ENCODE peak calls at places on chromosomes 1 and 21, in ten cellular contexts. One of them, this sample, is unnamed.

GRCh38 chr1:54377040-54377691 is 29.0 kb downstream of the SSBP3 start:
- DNase-seq in tibial nerve: no peak
- DNase-seq in A549: no peak
- DNase-seq in stomach: peak
- DNase-seq in body of pancreas: peak
- DNase-seq in breast epithelium: no peak
- DNase-seq in vagina: no peak
- DNase-seq in sigmoid colon: no peak
- DNase-seq in ovary: peak
- DNase-seq in NB4: no peak
- DNase-seq in this sample: peak

GRCh38 chr1:114043046-114043445 is 63.8 kb downstream of the OLFML3 start:
- DNase-seq in tibial nerve: no peak
- DNase-seq in A549: no peak
- DNase-seq in stomach: no peak
- DNase-seq in body of pancreas: no peak
- DNase-seq in breast epithelium: no peak
- DNase-seq in vagina: no peak
- DNase-seq in sigmoid colon: no peak
- DNase-seq in ovary: no peak
- DNase-seq in NB4: no peak
- DNase-seq in this sample: no peak

GRCh38 chr21:39048574-39048973 is 134.7 kb downstream of the PSMG1 start:
- DNase-seq in tibial nerve: no peak
- DNase-seq in A549: no peak
- DNase-seq in stomach: no peak
- DNase-seq in body of pancreas: no peak
- DNase-seq in breast epithelium: no peak
- DNase-seq in vagina: peak
- DNase-seq in sigmoid colon: peak
- DNase-seq in ovary: no peak
- DNase-seq in NB4: peak
- DNase-seq in this sample: no peak

GRCh38 chr1:94658221-94658620 is 116.7 kb upstream of the F3 start:
- DNase-seq in tibial nerve: no peak
- DNase-seq in A549: peak
- DNase-seq in stomach: no peak
- DNase-seq in body of pancreas: peak
- DNase-seq in breast epithelium: no peak
- DNase-seq in vagina: no peak
- DNase-seq in sigmoid colon: no peak
- DNase-seq in ovary: no peak
- DNase-seq in NB4: no peak
- DNase-seq in this sample: no peak

GRCh38 chr1:163668472-163668871 is 346.7 kb downstream of the NUF2 start:
- DNase-seq in tibial nerve: no peak
- DNase-seq in A549: no peak
- DNase-seq in stomach: no peak
- DNase-seq in body of pancreas: no peak
- DNase-seq in breast epithelium: no peak
- DNase-seq in vagina: no peak
- DNase-seq in sigmoid colon: no peak
- DNase-seq in ovary: no peak
- DNase-seq in NB4: no peak
- DNase-seq in this sample: no peak

GRCh38 chr1:222829868-222830267 is 15.0 kb downstream of the DISP1 start:
- DNase-seq in tibial nerve: no peak
- DNase-seq in A549: no peak
- DNase-seq in stomach: no peak
- DNase-seq in body of pancreas: no peak
- DNase-seq in breast epithelium: no peak
- DNase-seq in vagina: no peak
- DNase-seq in sigmoid colon: no peak
- DNase-seq in ovary: no peak
- DNase-seq in NB4: no peak
- DNase-seq in this sample: no peak

GRCh38 chr1:119674835-119675289 is 26.8 kb upstream of the ZNF697 start:
- DNase-seq in tibial nerve: peak
- DNase-seq in A549: no peak
- DNase-seq in stomach: peak
- DNase-seq in body of pancreas: peak
- DNase-seq in breast epithelium: no peak
- DNase-seq in vagina: no peak
- DNase-seq in sigmoid colon: peak
- DNase-seq in ovary: no peak
- DNase-seq in NB4: peak
- DNase-seq in this sample: peak

GRCh38 chr21:43986544-43987451 is 25.3 kb upstream of the TRAPPC10 start:
- DNase-seq in tibial nerve: no peak
- DNase-seq in A549: no peak
- DNase-seq in stomach: no peak
- DNase-seq in body of pancreas: no peak
- DNase-seq in breast epithelium: no peak
- DNase-seq in vagina: no peak
- DNase-seq in sigmoid colon: no peak
- DNase-seq in ovary: no peak
- DNase-seq in NB4: no peak
- DNase-seq in this sample: no peak

GRCh38 chr1:8985915-8986813 is 40.1 kb downstream of the SLC2A7 start:
- DNase-seq in tibial nerve: peak
- DNase-seq in A549: peak
- DNase-seq in stomach: peak
- DNase-seq in body of pancreas: peak
- DNase-seq in breast epithelium: peak
- DNase-seq in vagina: no peak
- DNase-seq in sigmoid colon: peak
- DNase-seq in ovary: peak
- DNase-seq in NB4: no peak
- DNase-seq in this sample: peak

DNA sequence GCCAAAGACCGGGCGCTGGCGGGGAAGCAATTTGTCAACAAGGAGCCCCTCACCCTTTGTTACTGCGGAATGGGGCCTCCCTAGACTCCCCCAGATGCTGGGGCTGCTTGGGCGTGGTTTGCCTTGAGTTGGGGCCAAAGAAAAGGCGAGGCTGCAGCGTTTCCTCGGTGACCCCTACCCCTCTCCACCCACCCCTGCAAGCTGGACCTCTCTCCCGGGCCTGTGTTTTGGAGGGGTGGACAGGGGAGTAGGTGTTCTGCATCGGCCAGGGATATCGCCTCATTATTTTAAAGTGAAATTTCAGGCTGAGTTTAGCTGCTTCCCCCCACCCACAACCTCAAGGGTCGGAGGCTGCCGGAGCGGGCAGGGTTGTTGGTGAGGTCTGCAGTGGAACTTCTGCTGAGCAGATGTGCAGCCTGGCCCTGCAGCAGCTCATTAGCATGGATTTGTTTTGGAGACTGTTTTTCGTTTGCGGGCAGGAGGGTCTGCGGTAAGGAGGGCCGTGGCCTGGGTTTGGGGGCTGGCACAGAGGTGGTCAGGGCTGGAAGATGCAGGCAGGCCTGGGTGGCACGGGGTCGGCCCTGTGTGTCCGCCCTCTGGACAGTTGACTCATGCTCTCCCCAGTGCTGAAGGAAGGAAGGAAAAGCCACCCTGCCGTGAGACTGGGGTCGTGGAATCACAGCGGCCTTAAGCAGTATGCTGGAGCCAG is 1.6 kb downstream of the NBL1 start:
- DNase-seq in tibial nerve: no peak
- DNase-seq in A549: no peak
- DNase-seq in stomach: no peak
- DNase-seq in body of pancreas: no peak
- DNase-seq in breast epithelium: no peak
- DNase-seq in vagina: no peak
- DNase-seq in sigmoid colon: no peak
- DNase-seq in ovary: peak
- DNase-seq in NB4: no peak
- DNase-seq in this sample: no peak
- H3K4me3 ChIP-seq in tibial nerve: peak
- H3K4me3 ChIP-seq in A549: peak
- H3K4me3 ChIP-seq in stomach: peak
- H3K4me3 ChIP-seq in body of pancreas: no peak
- H3K4me3 ChIP-seq in breast epithelium: peak
- H3K4me3 ChIP-seq in vagina: peak
- H3K4me3 ChIP-seq in sigmoid colon: peak
- H3K4me3 ChIP-seq in ovary: peak
- H3K4me3 ChIP-seq in NB4: no peak
- H3K4me3 ChIP-seq in this sample: no peak

DNA sequence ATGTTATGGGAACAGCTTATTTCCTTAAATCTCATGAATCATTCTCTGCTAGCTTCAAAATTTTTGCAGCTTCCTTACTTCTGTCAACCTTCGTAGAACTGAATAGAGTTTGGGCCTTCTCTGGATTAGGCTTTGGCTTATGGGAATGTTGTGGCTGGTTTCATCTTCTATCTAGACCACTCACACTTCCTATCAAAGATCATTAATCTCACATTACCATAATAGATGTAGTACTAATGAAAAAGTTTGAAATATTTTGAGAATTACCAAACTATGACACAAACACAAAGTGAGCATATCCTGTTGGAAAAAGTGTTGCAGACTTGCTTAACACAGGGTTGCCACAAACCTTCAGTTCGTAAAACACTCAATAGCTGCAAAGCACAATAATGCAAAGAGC is 30.3 kb downstream of the ASPM start:
- DNase-seq in tibial nerve: no peak
- DNase-seq in A549: no peak
- DNase-seq in stomach: no peak
- DNase-seq in body of pancreas: no peak
- DNase-seq in breast epithelium: no peak
- DNase-seq in vagina: no peak
- DNase-seq in sigmoid colon: no peak
- DNase-seq in ovary: no peak
- DNase-seq in NB4: no peak
- DNase-seq in this sample: no peak
- TF ChIP-seq POLR2A in tibial nerve: no peak
- TF ChIP-seq POLR2A in A549: no peak
- TF ChIP-seq POLR2A in stomach: no peak
- TF ChIP-seq POLR2A in body of pancreas: no peak
- TF ChIP-seq POLR2A in breast epithelium: no peak
- TF ChIP-seq POLR2A in vagina: no peak
- TF ChIP-seq POLR2A in sigmoid colon: no peak
- TF ChIP-seq POLR2A in ovary: no peak
- TF ChIP-seq POLR2A in NB4: no peak
- TF ChIP-seq POLR2A in this sample: no peak

GRCh38 chr1:204509186-204509635 is 7.0 kb upstream of the MDM4 start:
- DNase-seq in tibial nerve: no peak
- DNase-seq in A549: no peak
- DNase-seq in stomach: no peak
- DNase-seq in body of pancreas: no peak
- DNase-seq in breast epithelium: no peak
- DNase-seq in vagina: no peak
- DNase-seq in sigmoid colon: no peak
- DNase-seq in ovary: no peak
- DNase-seq in NB4: no peak
- DNase-seq in this sample: no peak

GRCh38 chr1:204516180-204516879 is at the start of gene MDM4:
- DNase-seq in tibial nerve: peak
- DNase-seq in A549: peak
- DNase-seq in stomach: peak
- DNase-seq in body of pancreas: peak
- DNase-seq in breast epithelium: peak
- DNase-seq in vagina: peak
- DNase-seq in sigmoid colon: peak
- DNase-seq in ovary: peak
- DNase-seq in NB4: peak
- DNase-seq in this sample: peak

GRCh38 chr1:204513117-204513716 is 3.0 kb upstream of the MDM4 start:
- DNase-seq in tibial nerve: no peak
- DNase-seq in A549: no peak
- DNase-seq in stomach: no peak
- DNase-seq in body of pancreas: no peak
- DNase-seq in breast epithelium: no peak
- DNase-seq in vagina: no peak
- DNase-seq in sigmoid colon: no peak
- DNase-seq in ovary: no peak
- DNase-seq in NB4: peak
- DNase-seq in this sample: peak

GRCh38 chr1:204511366-204511765 is 4.8 kb upstream of the MDM4 start:
- DNase-seq in tibial nerve: no peak
- DNase-seq in A549: no peak
- DNase-seq in stomach: no peak
- DNase-seq in body of pancreas: no peak
- DNase-seq in breast epithelium: no peak
- DNase-seq in vagina: no peak
- DNase-seq in sigmoid colon: no peak
- DNase-seq in ovary: no peak
- DNase-seq in NB4: no peak
- DNase-seq in this sample: no peak

GRCh38 chr1:204514841-204515240 is 1.4 kb upstream of the MDM4 start:
- DNase-seq in tibial nerve: no peak
- DNase-seq in A549: no peak
- DNase-seq in stomach: no peak
- DNase-seq in body of pancreas: no peak
- DNase-seq in breast epithelium: no peak
- DNase-seq in vagina: no peak
- DNase-seq in sigmoid colon: no peak
- DNase-seq in ovary: no peak
- DNase-seq in NB4: no peak
- DNase-seq in this sample: no peak
- H3K4me3 ChIP-seq in tibial nerve: no peak
- H3K4me3 ChIP-seq in A549: no peak
- H3K4me3 ChIP-seq in stomach: no peak
- H3K4me3 ChIP-seq in body of pancreas: no peak
- H3K4me3 ChIP-seq in breast epithelium: no peak
- H3K4me3 ChIP-seq in vagina: no peak
- H3K4me3 ChIP-seq in sigmoid colon: no peak
- H3K4me3 ChIP-seq in ovary: no peak
- H3K4me3 ChIP-seq in NB4: no peak
- H3K4me3 ChIP-seq in this sample: no peak

DNA sequence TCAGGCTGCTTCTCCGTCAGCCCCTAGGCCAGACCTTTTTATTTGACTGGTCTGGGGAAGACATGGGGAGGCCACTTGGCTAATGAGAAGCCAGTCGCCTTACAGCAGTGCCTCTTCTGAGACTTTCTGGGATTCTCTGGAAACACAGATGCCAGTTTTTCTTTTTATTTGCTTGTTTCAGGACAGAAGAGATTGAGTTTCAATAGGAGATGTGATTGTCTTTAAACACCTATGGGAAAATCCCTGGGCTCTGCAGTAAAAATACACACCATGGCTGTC is 15.4 kb upstream of the BTG2 start:
- DNase-seq in tibial nerve: no peak
- DNase-seq in A549: no peak
- DNase-seq in stomach: no peak
- DNase-seq in body of pancreas: no peak
- DNase-seq in breast epithelium: no peak
- DNase-seq in vagina: no peak
- DNase-seq in sigmoid colon: no peak
- DNase-seq in ovary: no peak
- DNase-seq in NB4: no peak
- DNase-seq in this sample: no peak
- TF ChIP-seq POLR2A in tibial nerve: no peak
- TF ChIP-seq POLR2A in A549: no peak
- TF ChIP-seq POLR2A in stomach: no peak
- TF ChIP-seq POLR2A in body of pancreas: no peak
- TF ChIP-seq POLR2A in breast epithelium: no peak
- TF ChIP-seq POLR2A in vagina: no peak
- TF ChIP-seq POLR2A in sigmoid colon: no peak
- TF ChIP-seq POLR2A in ovary: no peak
- TF ChIP-seq POLR2A in NB4: no peak
- TF ChIP-seq POLR2A in this sample: no peak

GRCh38 chr1:27770293-27770830 is 2.7 kb upstream of the STX12 start:
- DNase-seq in tibial nerve: no peak
- DNase-seq in A549: no peak
- DNase-seq in stomach: no peak
- DNase-seq in body of pancreas: no peak
- DNase-seq in breast epithelium: no peak
- DNase-seq in vagina: no peak
- DNase-seq in sigmoid colon: no peak
- DNase-seq in ovary: no peak
- DNase-seq in NB4: no peak
- DNase-seq in this sample: no peak
- H3K4me3 ChIP-seq in tibial nerve: no peak
- H3K4me3 ChIP-seq in A549: no peak
- H3K4me3 ChIP-seq in stomach: no peak
- H3K4me3 ChIP-seq in body of pancreas: no peak
- H3K4me3 ChIP-seq in breast epithelium: no peak
- H3K4me3 ChIP-seq in vagina: no peak
- H3K4me3 ChIP-seq in sigmoid colon: no peak
- H3K4me3 ChIP-seq in ovary: no peak
- H3K4me3 ChIP-seq in NB4: no peak
- H3K4me3 ChIP-seq in this sample: no peak

This sample was measured in adrenal gland.